ENCODE peak calls at places on chromosome 11, in six cellular contexts. One of them, this sample, is unnamed.

GRCh38 chr11:67634366-67635230 is 4.9 kb upstream of the NUDT8 start:
- DNase-seq in bronchial epithelial cell: no peak
- DNase-seq in NCI-H460: no peak
- DNase-seq in germinal center: no peak
- DNase-seq in A549: no peak
- DNase-seq in fibroblast of pulmonary artery: no peak
- DNase-seq in this sample: no peak

GRCh38 chr11:59187587-59187986 is 15.7 kb downstream of the DTX4 start:
- DNase-seq in bronchial epithelial cell: no peak
- DNase-seq in NCI-H460: no peak
- DNase-seq in germinal center: no peak
- DNase-seq in A549: no peak
- DNase-seq in fibroblast of pulmonary artery: peak; percentile 60
- DNase-seq in this sample: peak; percentile 54

GRCh38 chr11:104968856-104969776 is 742 bp upstream of the CASP4 start:
- DNase-seq in bronchial epithelial cell: no peak
- DNase-seq in NCI-H460: peak; percentile 25
- DNase-seq in germinal center: no peak
- DNase-seq in A549: no peak
- DNase-seq in fibroblast of pulmonary artery: peak; percentile 55
- DNase-seq in this sample: peak; percentile 34

GRCh38 chr11:47220401-47220821 is 5.6 kb downstream of the DDB2 start:
- DNase-seq in bronchial epithelial cell: peak; percentile 69
- DNase-seq in NCI-H460: peak; percentile 47
- DNase-seq in germinal center: no peak
- DNase-seq in A549: no peak
- DNase-seq in fibroblast of pulmonary artery: peak; percentile 92
- DNase-seq in this sample: peak; percentile 82

GRCh38 chr11:36375348-36376314 is 79.5 kb downstream of the PRR5L start:
- DNase-seq in bronchial epithelial cell: no peak
- DNase-seq in NCI-H460: no peak
- DNase-seq in germinal center: no peak
- DNase-seq in A549: no peak
- DNase-seq in fibroblast of pulmonary artery: no peak
- DNase-seq in this sample: no peak

GRCh38 chr11:67642148-67642475 is 2.5 kb upstream of the TBX10 start:
- DNase-seq in bronchial epithelial cell: no peak
- DNase-seq in NCI-H460: no peak
- DNase-seq in germinal center: no peak
- DNase-seq in A549: no peak
- DNase-seq in fibroblast of pulmonary artery: no peak
- DNase-seq in this sample: no peak

GRCh38 chr11:57547854-57548377 is 10.5 kb downstream of the SMTNL1 start:
- DNase-seq in bronchial epithelial cell: no peak
- DNase-seq in NCI-H460: no peak
- DNase-seq in germinal center: peak; percentile 55
- DNase-seq in A549: no peak
- DNase-seq in fibroblast of pulmonary artery: no peak
- DNase-seq in this sample: no peak

GRCh38 chr11:36258730-36259360 is 30.4 kb downstream of the COMMD9 start:
- DNase-seq in bronchial epithelial cell: peak; percentile 59
- DNase-seq in NCI-H460: peak; percentile 40
- DNase-seq in germinal center: peak; percentile 24
- DNase-seq in A549: peak; percentile 68
- DNase-seq in fibroblast of pulmonary artery: peak; percentile 86
- DNase-seq in this sample: peak; percentile 77

GRCh38 chr11:27211370-27212127 is 151.5 kb downstream of the CCDC34 start:
- DNase-seq in bronchial epithelial cell: no peak
- DNase-seq in NCI-H460: no peak
- DNase-seq in germinal center: no peak
- DNase-seq in A549: no peak
- DNase-seq in fibroblast of pulmonary artery: no peak
- DNase-seq in this sample: no peak

GRCh38 chr11:102347526-102348331 is 715 bp downstream of the BIRC2 start:
- DNase-seq in bronchial epithelial cell: peak; percentile 44
- DNase-seq in NCI-H460: no peak
- DNase-seq in germinal center: no peak
- DNase-seq in A549: peak; percentile 13
- DNase-seq in fibroblast of pulmonary artery: peak; percentile 44
- DNase-seq in this sample: peak; percentile 29